ENCODE peak calls at places on chromosomes 13 and 19, in seven cellular contexts. X, Y, H, E, P, Z and Q are unnamed samples.

GRCh38 chr19:8456064-8456463 is 11.3 kb downstream of the HNRNPM start:
- DNase-seq in H (no peak), Z (peak; percentile 16), P (no peak), Y (peak; percentile 64), X (peak; percentile 82), E (no peak), Q (no peak)

GRCh38 chr19:35852029-35852780 is at the start of gene NPHS1:
- DNase-seq in H (no peak), X (no peak), Z (no peak), Y (no peak), E (no peak), P (no peak), Q (no peak)

GRCh38 chr13:77696863-77697207 is 652 bp upstream of the SLAIN1 start:
- DNase-seq in Z (peak; percentile 5), Y (no peak), H (no peak), P (no peak), E (no peak), X (no peak), Q (no peak)

GRCh38 chr13:51475727-51476521 is 23.1 kb upstream of the INTS6 start:
- DNase-seq in H (no peak), Y (no peak), Z (no peak), E (no peak), X (no peak), P (peak; percentile 74), Q (no peak)

GRCh38 chr13:32212420-32212819 is 102.7 kb downstream of the ZAR1L start:
- DNase-seq in E (no peak), P (peak; percentile 91), Z (peak; percentile 53), Y (no peak), X (no peak), H (peak; percentile 77), Q (no peak)

GRCh38 chr19:903266-903797 is 9.7 kb downstream of the R3HDM4 start:
- DNase-seq in Z (no peak), X (no peak), P (peak; percentile 19), Y (no peak), E (no peak), H (no peak), Q (no peak)

GRCh38 chr13:27952931-27953670 is 16.0 kb downstream of the CDX2 start:
- DNase-seq in Y (no peak), P (no peak), H (no peak), E (no peak), X (no peak), Z (peak; percentile 53), Q (no peak)

GRCh38 chr13:100566543-100566942 is 22.0 kb downstream of the GGACT start:
- DNase-seq in P (peak; percentile 40), X (no peak), Y (no peak), E (no peak), H (no peak), Z (peak; percentile 41), Q (no peak)

GRCh38 chr13:57627663-57628062 is 3.9 kb upstream of the PCDH17 start:
- DNase-seq in P (peak; percentile 2), H (peak; percentile 49), E (no peak), Z (peak; percentile 44), Y (no peak), X (no peak), Q (no peak)

GRCh38 chr13:112158961-112159360 is 92.0 kb downstream of the SOX1 start:
- DNase-seq in Z (no peak), H (no peak), E (no peak), P (no peak), Y (no peak), X (no peak), Q (no peak)

GRCh38 chr13:24520733-24521132 is 8.2 kb upstream of the PARP4 start:
- DNase-seq in X (no peak), Y (no peak), H (no peak), E (no peak), Z (no peak), P (no peak), Q (no peak)

GRCh38 chr13:34675626-34676025 is 266.4 kb upstream of the NBEA start:
- DNase-seq in P (no peak), X (no peak), H (peak; percentile 16), E (no peak), Y (no peak), Z (no peak), Q (no peak)

GRCh38 chr19:18558595-18558994 is 925 bp downstream of the KXD1 start:
- DNase-seq in Y (no peak), X (no peak), Z (no peak), P (no peak), H (no peak), E (no peak), Q (no peak)

GRCh38 chr13:108070491-108070890 is 144.8 kb downstream of the LIG4 start:
- DNase-seq in H (no peak), P (no peak), Y (no peak), E (no peak), X (no peak), Z (no peak), Q (no peak)

GRCh38 chr13:103210348-103210747 is 144.1 kb upstream of the SLC10A2 start:
- DNase-seq in E (no peak), P (no peak), Y (no peak), H (no peak), Z (no peak), X (no peak), Q (no peak)
- H3K4me2 ChIP-seq in E (no peak overlapping the region), P (no peak overlapping the region), Y (no peak overlapping the region), H (no peak overlapping the region), Z (no peak overlapping the region), X (no peak overlapping the region), Q (no peak overlapping the region)

GRCh38 chr19:40960062-40960685 is 30.9 kb upstream of the CYP2B6 start:
- DNase-seq in Z (no peak), P (no peak), E (no peak), Y (no peak), H (no peak), X (no peak), Q (no peak)
- H2AK5ac ChIP-seq in Z (no peak overlapping the region), P (no peak overlapping the region), E (no peak overlapping the region), Y (no peak overlapping the region), H (no peak overlapping the region), X (no peak overlapping the region), Q (no peak overlapping the region)

DNA sequence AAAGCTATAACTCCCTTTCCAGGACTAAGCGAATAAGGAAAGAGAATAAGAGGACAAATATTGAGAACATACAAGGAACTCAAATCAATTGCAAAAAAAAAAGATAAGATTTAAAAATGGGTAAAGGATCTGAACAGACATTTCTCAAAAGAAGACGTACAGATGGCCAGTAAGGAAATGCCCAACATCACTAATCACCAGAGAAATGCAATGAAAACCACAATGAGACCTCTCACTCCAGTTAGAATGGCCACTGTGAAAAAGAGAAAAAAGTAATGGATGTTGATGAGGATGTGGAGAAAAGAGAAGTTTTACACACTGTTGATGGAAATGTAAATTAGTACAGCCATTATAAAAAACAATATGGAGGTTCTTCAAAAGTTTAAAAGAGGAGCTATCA is 63.8 kb downstream of the VWA8 start:
- DNase-seq in H (peak; percentile 64), P (peak; percentile 24), Y (no peak), E (no peak), Z (no peak), X (no peak), Q (no peak)
- H3K27ac ChIP-seq in H (no peak overlapping the region), P (no peak overlapping the region), Y (no peak overlapping the region), E (no peak overlapping the region), Z (no peak overlapping the region), X (no peak overlapping the region), Q (no peak overlapping the region)

GRCh38 chr13:40588101-40588500 is 78.3 kb downstream of the FOXO1 start:
- DNase-seq in P (no peak), Y (no peak), H (no peak), X (no peak), Z (peak; percentile 24), E (no peak), Q (no peak)
- H3K4me2 ChIP-seq in P (no peak overlapping the region), Y (no peak overlapping the region), H (no peak overlapping the region), X (no peak overlapping the region), Z (no peak overlapping the region), E (no peak overlapping the region), Q (no peak overlapping the region)

GRCh38 chr19:42857544-42857867 is 22.0 kb downstream of the PSG1 start:
- DNase-seq in Y (no peak), X (no peak), P (no peak), E (no peak), H (no peak), Z (no peak), Q (no peak)
- H2AK5ac ChIP-seq in Y (no peak overlapping the region), X (no peak overlapping the region), P (peak overlapping the region; percentile 93), E (no peak overlapping the region), H (no peak overlapping the region), Z (no peak overlapping the region), Q (no peak overlapping the region)

GRCh38 chr19:34224996-34225658 is 29.2 kb upstream of the GARRE1 start:
- DNase-seq in X (no peak), H (peak; percentile 39), Z (no peak), E (no peak), P (peak; percentile 70), Y (no peak), Q (no peak)

GRCh38 chr19:34218818-34219164 is 35.6 kb upstream of the GARRE1 start:
- DNase-seq in X (no peak), H (no peak), E (no peak), Z (no peak), Y (no peak), P (no peak), Q (no peak)

GRCh38 chr19:34222386-34222785 is 32.0 kb upstream of the GARRE1 start:
- DNase-seq in X (no peak), H (no peak), Y (no peak), P (no peak), Z (no peak), E (no peak), Q (no peak)

GRCh38 chr19:34217952-34218817 is 36.2 kb upstream of the GARRE1 start:
- DNase-seq in H (peak; percentile 92), X (no peak), Y (no peak), E (no peak), Z (no peak), P (peak; percentile 98), Q (no peak)

DNA sequence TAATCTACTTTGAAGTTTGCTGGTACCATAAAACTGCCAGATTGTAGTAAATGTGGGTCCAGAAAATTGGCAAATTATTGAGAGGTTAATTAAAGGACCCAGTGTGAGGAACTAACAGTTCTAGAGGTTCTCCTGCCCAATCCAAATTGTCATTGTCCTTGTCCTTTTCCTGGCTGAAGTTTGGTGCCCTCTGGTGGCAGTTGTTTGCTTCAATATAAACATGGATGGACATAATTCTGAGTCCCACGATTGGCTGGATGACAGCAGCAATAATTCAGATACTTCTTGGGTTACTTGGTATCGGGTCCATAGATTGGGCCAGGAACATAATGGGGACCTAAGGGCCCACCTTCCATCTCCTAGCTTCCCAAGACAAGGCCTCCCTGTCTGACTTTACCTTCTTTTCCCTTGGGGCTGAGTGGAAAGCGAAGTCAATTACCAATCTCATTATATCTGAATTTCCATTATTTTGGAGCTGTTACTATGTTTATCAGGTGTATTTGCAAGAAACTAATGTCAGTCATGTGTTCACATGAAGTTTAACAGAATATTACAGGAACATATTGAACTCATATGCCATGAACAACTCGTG is 33.8 kb upstream of the GARRE1 start:
- DNase-seq in X (peak; percentile 71), Y (peak; percentile 41), P (peak; percentile 53), E (peak; percentile 73), H (peak; percentile 74), Z (peak; percentile 88), Q (peak; percentile 23)
- H3K27ac ChIP-seq in X (no peak overlapping the region), Y (no peak overlapping the region), P (no peak overlapping the region), E (no peak overlapping the region), H (no peak overlapping the region), Z (no peak overlapping the region), Q (no peak overlapping the region)